ENCODE peak calls at places on chromosomes 13 and 19, in seven cellular contexts. E is hepatocyte; L is left lung; Q is CD8-positive, alpha-beta T cell; I is ovary; V is pancreas; F is H9. N is an unnamed sample.

GRCh38 chr19:4172861-4173473 is 9.4 kb downstream of the SIRT6 start:
- DNase-seq in E (peak; percentile 88), L (peak; percentile 40), Q (peak; percentile 50), I (peak; percentile 82), V (peak; percentile 72), F (peak; percentile 85), N (no peak)

GRCh38 chr19:41627966-41628675 is 1.2 kb upstream of the CEACAM4 start:
- DNase-seq in E (no peak), L (no peak), Q (no peak), I (no peak), V (no peak), F (peak; percentile 6), N (no peak)

GRCh38 chr19:6739390-6739883 is at the start of gene TRIP10:
- DNase-seq in E (peak; percentile 96), L (peak; percentile 84), Q (peak; percentile 69), I (peak; percentile 93), V (peak; percentile 91), F (peak; percentile 78), N (peak; percentile 92)

GRCh38 chr13:63288576-63288975 is 1872.9 kb upstream of the PCDH20 start:
- DNase-seq in E (no peak), L (no peak), Q (no peak), I (no peak), V (no peak), F (no peak), N (no peak)

GRCh38 chr19:40718774-40719391 is 2.0 kb downstream of the ITPKC start:
- DNase-seq in E (peak; percentile 89), L (peak; percentile 88), Q (no peak), I (peak; percentile 76), V (peak; percentile 86), F (peak; percentile 57), N (peak; percentile 77)

GRCh38 chr13:60112771-60113170 is 51.0 kb downstream of the DIAPH3 start:
- DNase-seq in E (no peak), L (no peak), Q (no peak), I (no peak), V (no peak), F (no peak), N (no peak)

GRCh38 chr19:41968751-41969150 is 9.6 kb upstream of the RABAC1 start:
- DNase-seq in E (no peak), L (no peak), Q (no peak), I (no peak), V (no peak), F (no peak), N (no peak)

GRCh38 chr13:58869566-58869965 is 1238.0 kb downstream of the PCDH17 start:
- DNase-seq in E (no peak), L (no peak), Q (no peak), I (no peak), V (no peak), F (no peak), N (no peak)

GRCh38 chr19:16504271-16504670 is 8.1 kb downstream of the C19orf44 start:
- DNase-seq in E (no peak), L (no peak), Q (no peak), I (no peak), V (no peak), F (no peak), N (no peak)

GRCh38 chr13:95474992-95475391 is 77.5 kb upstream of the CLDN10 start:
- DNase-seq in E (no peak), L (no peak), Q (no peak), I (no peak), V (no peak), F (peak; percentile 48), N (no peak)

GRCh38 chr13:60787083-60787482 is 390.1 kb downstream of the TDRD3 start:
- DNase-seq in E (no peak), L (no peak), Q (no peak), I (no peak), V (no peak), F (no peak), N (no peak)

GRCh38 chr19:33280351-33280921 is 21.9 kb downstream of the CEBPA start:
- DNase-seq in E (no peak), L (no peak), Q (no peak), I (no peak), V (no peak), F (no peak), N (no peak)

GRCh38 chr13:36332986-36333385 is 13.2 kb downstream of the SPART start:
- DNase-seq in E (no peak), L (no peak), Q (no peak), I (no peak), V (no peak), F (no peak), N (no peak)

GRCh38 chr13:23637813-23638212 is 67.6 kb downstream of the TNFRSF19 start:
- DNase-seq in E (no peak), L (no peak), Q (no peak), I (peak; percentile 56), V (no peak), F (no peak), N (no peak)

GRCh38 chr13:112688560-112689497 is 1.0 kb upstream of the ATP11A start:
- DNase-seq in E (no peak), L (peak; percentile 89), Q (no peak), I (peak; percentile 25), V (no peak), F (peak; percentile 44), N (peak; percentile 65)

GRCh38 chr13:37306778-37307544 is 201.5 kb upstream of the CSNK1A1L start:
- DNase-seq in E (no peak), L (no peak), Q (no peak), I (no peak), V (no peak), F (no peak), N (no peak)

GRCh38 chr13:90974249-90974954 is 373.1 kb upstream of the MIR17HG start:
- DNase-seq in E (no peak), L (no peak), Q (no peak), I (no peak), V (no peak), F (no peak), N (no peak)

GRCh38 chr19:58338825-58339558 is 12.2 kb downstream of the ZSCAN22 start:
- DNase-seq in E (no peak), L (no peak), Q (no peak), I (no peak), V (no peak), F (peak; percentile 66), N (no peak)

GRCh38 chr13:91955546-91956355 is 557.3 kb downstream of the GPC5 start:
- DNase-seq in E (no peak), L (no peak), Q (no peak), I (no peak), V (no peak), F (peak; percentile 37), N (no peak)

GRCh38 chr13:33129094-33129832 is 113.0 kb downstream of the KL start:
- DNase-seq in E (no peak), L (no peak), Q (no peak), I (no peak), V (no peak), F (no peak), N (no peak)

GRCh38 chr13:33126909-33127607 is 110.8 kb downstream of the KL start:
- DNase-seq in E (no peak), L (no peak), Q (no peak), I (no peak), V (no peak), F (no peak), N (no peak)

GRCh38 chr13:33125821-33126570 is 109.8 kb downstream of the KL start:
- DNase-seq in E (peak; percentile 82), L (no peak), Q (no peak), I (peak; percentile 76), V (no peak), F (peak; percentile 61), N (peak; percentile 81)

GRCh38 chr13:33129886-33130285 is 113.7 kb downstream of the KL start:
- DNase-seq in E (no peak), L (no peak), Q (no peak), I (no peak), V (no peak), F (no peak), N (no peak)

GRCh38 chr13:33128134-33128533 is 111.9 kb downstream of the KL start:
- DNase-seq in E (no peak), L (no peak), Q (no peak), I (no peak), V (no peak), F (no peak), N (no peak)
- H3K4me1 ChIP-seq in E (peaks cover 31% of the 10 kb centered on the region), L (peaks cover 40% of the 10 kb centered on the region), Q (no peaks in the 10 kb centered on the region), I (peaks cover 11% of the 10 kb centered on the region), V (peaks cover 12% of the 10 kb centered on the region), F (peaks cover 11% of the 10 kb centered on the region), N (peaks cover 24% of the 10 kb centered on the region)

GRCh38 chr13:40563350-40564125 is 102.9 kb downstream of the FOXO1 start:
- DNase-seq in E (peak; percentile 39), L (no peak), Q (no peak), I (no peak), V (no peak), F (no peak), N (no peak)
- H3K4me1 ChIP-seq in E (peaks cover 21% of the 10 kb centered on the region), L (peaks cover 44% of the 10 kb centered on the region), Q (peaks cover 76% of the 10 kb centered on the region), I (peaks cover 40% of the 10 kb centered on the region), V (peaks cover 37% of the 10 kb centered on the region), F (peaks cover 3% of the 10 kb centered on the region), N (peaks cover 44% of the 10 kb centered on the region)

DNA sequence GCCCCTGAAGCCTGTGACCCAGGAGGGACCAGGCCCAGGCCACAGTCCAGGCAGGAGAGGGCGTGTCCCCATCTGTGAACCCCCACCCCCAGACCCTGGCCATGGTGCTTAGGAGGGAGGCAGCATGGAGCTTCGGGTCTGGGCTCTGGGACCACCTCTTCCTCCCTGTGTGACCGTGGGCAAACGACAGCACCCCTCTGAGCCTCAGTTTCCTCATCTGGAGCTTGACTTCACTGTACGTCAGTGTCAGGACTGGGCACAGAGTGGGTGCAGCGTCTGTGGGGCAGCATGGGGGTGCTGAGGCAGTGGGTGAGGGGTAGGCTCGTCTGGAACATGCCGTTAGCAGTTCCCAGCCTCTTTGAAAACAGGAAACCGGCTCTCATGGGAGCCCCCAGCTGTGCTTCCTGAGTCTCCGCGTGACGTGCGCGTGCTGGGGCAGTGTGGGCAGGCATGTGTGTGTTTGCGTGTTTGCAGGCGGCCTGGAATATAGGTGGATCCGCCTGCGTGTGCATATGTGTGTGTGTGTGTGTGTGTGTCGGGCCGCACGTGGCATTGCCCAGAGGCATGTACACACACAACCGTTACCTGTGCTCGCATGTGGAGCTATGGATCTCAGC is 15.7 kb downstream of the ARRDC2 start:
- DNase-seq in E (no peak), L (peak; percentile 91), Q (peak; percentile 57), I (peak; percentile 54), V (no peak), F (no peak), N (peak; percentile 90)
- H3K4me1 ChIP-seq in E (no peaks in the 10 kb centered on the region), L (peaks cover 62% of the 10 kb centered on the region), Q (peaks cover 42% of the 10 kb centered on the region), I (peaks cover 8% of the 10 kb centered on the region), V (peaks cover 23% of the 10 kb centered on the region), F (no peaks in the 10 kb centered on the region), N (peaks cover 50% of the 10 kb centered on the region)

DNA sequence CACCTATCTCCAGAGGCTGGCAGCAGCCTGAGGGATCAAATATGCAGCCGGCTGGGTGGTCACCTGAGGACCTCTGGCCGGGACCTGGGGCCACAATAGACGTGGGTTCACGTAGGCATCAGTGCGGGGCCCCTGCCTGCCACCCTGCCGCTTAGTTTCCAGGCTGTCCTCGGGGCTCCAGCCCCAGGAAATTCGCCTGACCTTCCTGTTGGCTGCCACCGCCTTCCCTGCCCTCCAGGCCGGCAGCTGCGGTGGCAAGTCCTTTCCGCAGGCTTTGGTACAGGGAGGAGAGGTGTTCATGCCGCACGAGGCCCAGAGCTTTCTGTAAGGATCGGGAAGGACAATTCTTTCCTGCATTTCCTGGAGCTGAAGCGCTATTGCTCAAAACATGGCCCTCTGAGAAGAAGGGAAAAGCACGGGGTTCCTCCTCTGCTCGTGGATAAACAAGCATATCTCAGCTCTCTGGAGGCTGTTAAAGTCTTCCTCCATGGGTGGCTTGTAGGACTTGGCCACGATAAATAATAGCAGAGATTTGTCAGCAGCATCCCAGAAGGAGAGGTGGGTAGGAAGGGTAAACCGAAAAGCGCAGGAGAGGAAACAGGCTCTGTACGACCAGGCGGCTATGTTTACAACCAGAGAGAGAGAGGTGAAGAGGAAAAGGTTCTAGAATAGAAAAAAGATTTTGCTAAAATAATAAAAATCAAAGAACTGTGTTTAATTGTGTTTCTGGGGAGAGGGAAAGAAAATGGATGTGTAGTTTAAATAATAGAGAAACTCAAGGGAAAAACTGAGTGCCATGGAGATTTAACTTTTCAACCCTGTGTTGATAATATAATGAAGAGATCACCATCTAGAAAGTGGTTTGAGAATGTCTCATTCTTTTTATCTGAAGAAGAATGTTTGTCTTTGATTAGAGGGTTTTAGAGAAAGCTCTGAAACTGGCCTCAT is 4.9 kb downstream of the COL4A2 start:
- DNase-seq in E (no peak), L (no peak), Q (no peak), I (no peak), V (no peak), F (peak; percentile 25), N (no peak)
- H3K4me1 ChIP-seq in E (peaks cover 36% of the 10 kb centered on the region), L (peaks cover 27% of the 10 kb centered on the region), Q (no peaks in the 10 kb centered on the region), I (peaks cover 33% of the 10 kb centered on the region), V (no peaks in the 10 kb centered on the region), F (no peaks in the 10 kb centered on the region), N (peaks cover 17% of the 10 kb centered on the region)